ENCODE peak calls at places on chromosomes 3 and 15, in eight cellular contexts. L is prostate gland, I is body of pancreas, T is cardiac muscle cell, U is lower lobe of right lung, B is upper lobe of right lung, K is AG04450, D is cardiac fibroblast. E is an unnamed sample.

GRCh38 chr3:136632625-136633081 is 119.5 kb downstream of the STAG1 start:
- DNase-seq in L (no peak), I (no peak), T (no peak), U (no peak), B (no peak), K (no peak), D (no peak), E (peak)

GRCh38 chr3:12990306-12990705 is 82.9 kb downstream of the IQSEC1 start:
- DNase-seq in L (no peak), I (no peak), T (no peak), U (no peak), B (no peak), K (no peak), D (no peak), E (no peak)

GRCh38 chr3:37435572-37435971 is 261.2 kb upstream of the LRRFIP2 start:
- DNase-seq in L (no peak), I (no peak), T (no peak), U (no peak), B (no peak), K (no peak), D (no peak), E (no peak)

GRCh38 chr3:99929409-99930139 is 111.9 kb downstream of the CMSS1 start:
- DNase-seq in L (no peak), I (no peak), T (no peak), U (no peak), B (no peak), K (no peak), D (peak), E (peak)

GRCh38 chr15:70385711-70386110 is 288.0 kb upstream of the TLE3 start:
- DNase-seq in L (no peak), I (no peak), T (no peak), U (no peak), B (no peak), K (no peak), D (no peak), E (no peak)

GRCh38 chr3:13550257-13550693 is 1.4 kb downstream of the FBLN2 start:
- DNase-seq in L (no peak), I (no peak), T (no peak), U (no peak), B (no peak), K (no peak), D (no peak), E (no peak)

GRCh38 chr15:48355377-48355776 is 24.1 kb downstream of the DUT start:
- DNase-seq in L (no peak), I (no peak), T (no peak), U (no peak), B (no peak), K (no peak), D (peak), E (peak)

GRCh38 chr15:31472636-31473383 is 146.2 kb downstream of the KLF13 start:
- DNase-seq in L (no peak), I (no peak), T (no peak), U (no peak), B (no peak), K (no peak), D (peak), E (peak)

GRCh38 chr3:123620338-123620737 is 35.5 kb upstream of the HACD2 start:
- DNase-seq in L (peak), I (no peak), T (no peak), U (no peak), B (no peak), K (peak), D (no peak), E (peak)

GRCh38 chr15:72306211-72306785 is 13.7 kb downstream of the CELF6 start:
- DNase-seq in L (no peak), I (no peak), T (no peak), U (no peak), B (no peak), K (no peak), D (peak), E (peak)

GRCh38 chr3:50654196-50654595 is 20.5 kb upstream of the DOCK3 start:
- DNase-seq in L (no peak), I (no peak), T (no peak), U (no peak), B (peak), K (no peak), D (no peak), E (no peak)

GRCh38 chr3:54859204-54859603 is 68.7 kb downstream of the LRTM1 start:
- DNase-seq in L (no peak), I (no peak), T (no peak), U (no peak), B (no peak), K (peak), D (no peak), E (peak)

DNA sequence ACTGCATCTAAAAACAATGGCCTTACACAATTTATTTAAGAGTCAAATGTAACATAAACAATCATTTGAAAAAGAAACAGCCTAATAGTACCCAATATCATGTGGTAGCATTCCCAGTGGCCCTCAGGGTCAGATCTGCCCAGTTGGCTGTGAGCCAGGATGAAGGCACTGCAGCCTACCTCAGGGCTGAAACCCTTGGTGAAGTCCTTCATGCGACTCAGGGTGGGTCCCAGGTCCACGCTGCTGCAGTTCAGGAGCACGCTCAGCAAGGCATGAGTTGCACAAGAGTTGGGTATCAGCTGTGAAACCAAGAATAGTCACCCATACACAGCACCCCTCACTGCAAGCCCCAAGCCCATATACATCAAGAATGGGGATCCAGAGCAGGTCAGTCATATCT is 37.1 kb downstream of the SEMA3G start:
- DNase-seq in L (no peak), I (peak), T (no peak), U (no peak), B (peak), K (no peak), D (no peak), E (no peak)
- H3K4me3 ChIP-seq in L (no peak), I (no peak), T (no peak), U (no peak), B (no peak), K (no peak), D (no peak), E (no peak)

GRCh38 chr3:65354880-65355279 is 667.1 kb upstream of the ADAMTS9 start:
- DNase-seq in L (no peak), I (no peak), T (no peak), U (no peak), B (no peak), K (no peak), D (no peak), E (no peak)
- TF ChIP-seq CTCF in L (no peak), I (no peak), T (no peak), U (no peak), B (no peak), K (no peak), D (no peak), E (no peak)

DNA sequence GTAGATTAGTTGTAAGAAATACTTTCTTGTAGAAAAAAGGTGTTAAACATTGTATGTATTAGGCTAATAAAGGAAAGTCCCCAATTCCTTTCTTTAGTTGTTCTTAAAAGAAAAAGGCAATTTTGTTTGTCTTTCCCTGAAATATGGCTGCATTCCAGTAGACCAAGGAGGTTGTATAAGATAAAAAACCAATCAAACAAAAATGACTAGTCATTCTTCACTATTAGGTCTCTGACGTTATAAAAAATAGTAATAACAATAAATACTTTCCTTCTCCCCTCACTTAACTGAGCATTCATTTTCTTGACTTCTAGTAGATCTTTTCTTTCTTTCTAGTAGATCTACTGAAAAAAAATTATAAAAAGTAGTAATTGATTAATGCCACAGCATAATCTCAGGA is 8.6 kb upstream of the PPM1L start:
- DNase-seq in L (no peak), I (no peak), T (no peak), U (no peak), B (no peak), K (no peak), D (no peak), E (no peak)
- H3K4me3 ChIP-seq in L (no peak), I (no peak), T (no peak), U (no peak), B (no peak), K (no peak), D (no peak), E (no peak)

GRCh38 chr3:60107275-60107674 is 1057.5 kb upstream of the CFAP20DC start:
- DNase-seq in L (no peak), I (no peak), T (no peak), U (no peak), B (no peak), K (no peak), D (no peak), E (no peak)
- TF ChIP-seq CTCF in L (no peak), I (no peak), T (no peak), U (no peak), B (no peak), K (no peak), D (no peak), E (no peak)

GRCh38 chr3:182508896-182509295 is 284.4 kb upstream of the ATP11B start:
- DNase-seq in L (no peak), I (no peak), T (no peak), U (no peak), B (no peak), K (no peak), D (no peak), E (no peak)
- H3K4me3 ChIP-seq in L (no peak), I (no peak), T (no peak), U (no peak), B (no peak), K (no peak), D (no peak), E (no peak)

GRCh38 chr3:72035606-72036005 is 250.7 kb upstream of the PROK2 start:
- DNase-seq in L (no peak), I (no peak), T (no peak), U (no peak), B (no peak), K (no peak), D (no peak), E (no peak)

GRCh38 chr3:72032435-72033118 is 247.6 kb upstream of the PROK2 start:
- DNase-seq in L (no peak), I (no peak), T (peak), U (no peak), B (no peak), K (no peak), D (no peak), E (no peak)

GRCh38 chr3:72033709-72034428 is 248.9 kb upstream of the PROK2 start:
- DNase-seq in L (no peak), I (no peak), T (no peak), U (no peak), B (no peak), K (no peak), D (no peak), E (no peak)

GRCh38 chr3:72034956-72035355 is 250.0 kb upstream of the PROK2 start:
- DNase-seq in L (no peak), I (no peak), T (no peak), U (no peak), B (no peak), K (no peak), D (no peak), E (no peak)

DNA sequence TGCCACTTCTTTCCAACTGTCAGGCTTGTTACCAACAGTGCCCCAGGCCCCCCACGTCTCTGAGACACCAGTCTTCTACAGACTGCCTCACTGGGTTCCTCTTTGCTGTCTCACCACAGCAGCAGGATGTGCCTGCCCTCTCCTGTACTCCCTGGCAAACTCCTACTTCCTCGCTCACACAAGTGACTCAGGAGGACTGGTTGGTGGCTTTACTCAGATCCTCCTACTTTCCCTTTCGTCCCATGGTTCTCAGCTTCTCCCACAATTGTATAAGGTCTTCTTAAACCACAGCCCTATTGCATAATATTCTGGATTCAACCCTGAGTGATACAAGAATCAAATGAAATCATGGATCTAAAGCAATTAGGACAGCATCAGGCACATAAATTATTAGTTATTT is 246.6 kb upstream of the PROK2 start:
- DNase-seq in L (no peak), I (no peak), T (no peak), U (peak), B (no peak), K (no peak), D (peak), E (peak)
- TF ChIP-seq CTCF in L (no peak), I (no peak), T (no peak), U (no peak), B (no peak), K (no peak), D (peak), E (no peak)

GRCh38 chr3:81723732-81724313 is 37.6 kb downstream of the GBE1 start:
- DNase-seq in L (no peak), I (peak), T (no peak), U (no peak), B (no peak), K (no peak), D (peak), E (peak)
- H3K4me3 ChIP-seq in L (no peak), I (no peak), T (no peak), U (no peak), B (no peak), K (no peak), D (no peak), E (no peak)